ENCODE peak calls at places on chromosomes 1 and 21, in five cellular contexts. A is H9, F is mesenchymal stem cell, R is neuronal stem cell, N is H1. V is an unnamed sample. For H3K4me1, the result is how much of the 10 kb centered on the place peaks cover.

GRCh38 chr1:166951050-166951449 is 24.3 kb downstream of the ILDR2 start:
- DNase-seq in A (no peak), N (no peak), R (no peak), F (no peak), V (no peak)

GRCh38 chr1:18580087-18580486 is 50.6 kb upstream of the PAX7 start:
- DNase-seq in N (no peak), R (no peak), F (no peak), A (no peak), V (no peak)

GRCh38 chr1:21332691-21333449 is 42.6 kb upstream of the ECE1 start:
- DNase-seq in A (no peak), R (no peak), F (no peak), N (no peak), V (no peak)

GRCh38 chr1:35190784-35191183 is 2.2 kb downstream of the SFPQ start:
- DNase-seq in N (no peak), F (no peak), R (no peak), A (no peak), V (no peak)

GRCh38 chr1:212967767-212968166 is 17.4 kb downstream of the VASH2 start:
- DNase-seq in F (peak), R (no peak), A (peak), N (no peak), V (peak)

GRCh38 chr1:28910379-28911125 is 3.8 kb upstream of the EPB41 start:
- DNase-seq in N (no peak), R (no peak), F (no peak), A (no peak), V (no peak)

GRCh38 chr21:32367158-32367557 is 25.7 kb downstream of the URB1 start:
- DNase-seq in N (no peak), R (no peak), F (no peak), A (no peak), V (no peak)

GRCh38 chr1:39609618-39610331 is 29.7 kb downstream of the HEYL start:
- DNase-seq in R (peak), N (peak), A (peak), F (peak), V (no peak)

GRCh38 chr1:17561561-17561985 is 22.1 kb downstream of the ARHGEF10L start:
- DNase-seq in R (no peak), A (no peak), F (no peak), N (no peak), V (no peak)

GRCh38 chr1:91683598-91683951 is 182.9 kb downstream of the CDC7 start:
- DNase-seq in R (no peak), N (no peak), F (no peak), A (peak), V (no peak)

GRCh38 chr1:84644472-84644871 is 45.8 kb downstream of the SSX2IP start:
- DNase-seq in R (no peak), F (no peak), N (no peak), A (no peak), V (no peak)

GRCh38 chr1:178172939-178173338 is 79.0 kb downstream of the RASAL2 start:
- DNase-seq in R (no peak), A (no peak), F (peak), N (no peak), V (peak)

GRCh38 chr1:52032124-52032784 is 1.4 kb downstream of the KTI12 start:
- DNase-seq in A (no peak), R (no peak), N (no peak), F (no peak), V (no peak)

GRCh38 chr1:92833840-92834239 is 2.0 kb downstream of the RPL5 start:
- DNase-seq in A (no peak), N (no peak), F (no peak), R (no peak), V (no peak)

GRCh38 chr1:183562701-183563100 is 27.6 kb downstream of the NCF2 start:
- DNase-seq in R (no peak), F (no peak), A (no peak), N (no peak), V (no peak)

GRCh38 chr1:230170153-230170547 is 103.1 kb downstream of the GALNT2 start:
- DNase-seq in R (no peak), F (no peak), N (no peak), A (peak), V (no peak)

GRCh38 chr1:46718340-46718726 is 581 bp downstream of the EFCAB14 start:
- DNase-seq in A (no peak), R (no peak), N (no peak), F (peak), V (no peak)
- H3K4me1 ChIP-seq in A (under half), R (under half), N (under half), F (under half), V (under half)

GRCh38 chr1:70902211-70902610 is 145.4 kb downstream of the PTGER3 start:
- DNase-seq in A (no peak), R (no peak), N (no peak), F (no peak), V (no peak)
- H2BK12ac ChIP-seq in A (no peak), R (no peak), N (no peak), F (no peak), V (no peak)

DNA sequence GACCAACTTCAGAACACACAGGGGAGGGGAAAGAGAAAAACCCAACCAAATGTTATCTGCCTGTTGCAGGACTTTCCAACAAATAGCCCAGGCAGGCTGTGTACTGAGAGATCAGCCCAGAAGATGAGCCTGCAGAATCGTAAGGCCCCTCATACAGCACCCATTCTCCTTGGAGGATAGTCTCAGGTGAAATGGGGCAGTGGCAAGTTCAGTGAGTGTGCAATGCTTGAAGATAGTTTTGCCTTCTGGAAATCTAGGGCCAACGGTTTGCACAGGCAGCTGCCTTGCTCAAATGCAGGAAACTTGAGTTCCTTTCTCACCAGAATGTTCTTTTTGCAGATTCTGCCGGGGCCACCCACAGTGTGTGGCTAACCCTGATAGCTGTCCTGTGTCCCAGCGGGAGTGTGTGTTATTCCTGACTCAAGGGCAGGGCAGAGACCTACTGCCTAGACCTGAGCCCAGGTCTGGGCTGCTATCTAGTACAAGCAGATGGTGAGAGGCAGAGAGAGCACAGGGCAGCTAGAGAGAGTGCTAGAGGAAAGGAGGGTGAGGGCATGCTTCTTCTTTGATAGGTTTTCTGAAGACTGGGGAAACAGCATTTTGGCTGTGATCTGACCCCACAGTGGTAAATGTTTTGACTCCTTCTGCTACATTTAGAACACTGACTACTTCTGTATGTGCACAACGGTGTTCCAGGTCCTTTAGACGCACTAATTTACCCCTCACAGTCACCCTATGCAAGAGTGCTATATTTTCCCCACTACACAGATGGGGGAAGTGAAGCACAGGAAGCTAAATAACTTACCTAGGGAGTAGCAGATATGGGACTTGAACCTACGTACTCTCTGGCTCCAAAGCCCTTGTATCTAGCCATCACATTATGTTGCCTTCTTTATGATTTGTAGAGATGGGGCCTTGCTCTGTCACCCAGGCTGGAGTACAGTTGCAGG is 49.0 kb downstream of the GADD45A start:
- DNase-seq in A (no peak), R (no peak), N (peak), F (no peak), V (no peak)
- H3K4ac ChIP-seq in A (no peak), R (no peak), N (no peak), F (no peak), V (no peak)

GRCh38 chr1:30745834-30746208 is 11.8 kb downstream of the LAPTM5 start:
- DNase-seq in R (no peak), F (no peak), N (no peak), A (no peak), V (no peak)
- H3K4me1 ChIP-seq in R (under half), F (under half), N (under half), A (under half), V (under half)

DNA sequence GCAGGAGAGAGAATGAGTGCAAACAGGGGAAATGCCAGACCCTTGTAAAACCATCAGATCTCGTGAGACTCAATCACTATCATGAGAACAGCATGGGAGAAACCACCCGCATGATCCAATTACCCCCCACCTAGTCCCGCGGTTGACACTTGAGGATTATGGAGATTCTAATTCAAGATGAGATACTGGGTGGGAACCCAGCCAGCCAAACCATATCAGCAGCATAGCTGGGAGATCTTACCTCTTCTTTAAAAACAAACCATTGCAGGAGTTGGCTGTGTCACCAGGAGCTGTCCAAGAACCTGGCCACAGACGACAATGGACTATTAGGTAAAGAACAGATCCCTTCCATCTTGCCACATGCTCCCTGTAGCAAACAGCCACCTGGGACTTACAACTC is 422.7 kb downstream of the MATN1 start:
- DNase-seq in R (no peak), N (peak), F (no peak), A (no peak), V (no peak)
- H2BK12ac ChIP-seq in R (no peak), N (no peak), F (no peak), A (no peak), V (no peak)

GRCh38 chr21:43338951-43339350 is 88.0 kb downstream of the SIK1 start:
- DNase-seq in A (no peak), R (no peak), N (no peak), F (no peak), V (no peak)
- H3K4ac ChIP-seq in A (no peak), R (no peak), N (no peak), F (no peak), V (no peak)

GRCh38 chr1:202858789-202859414 is 30.0 kb downstream of the RABIF start:
- DNase-seq in N (no peak), F (no peak), R (no peak), A (no peak), V (no peak)
- H3K4me1 ChIP-seq in N (under half), F (under half), R (under half), A (under half), V (under half)

GRCh38 chr1:175320804-175321203 is 128.2 kb upstream of the KIAA0040 start:
- DNase-seq in R (no peak), F (no peak), N (no peak), A (no peak), V (no peak)
- H2BK12ac ChIP-seq in R (no peak), F (no peak), N (no peak), A (no peak), V (no peak)

DNA sequence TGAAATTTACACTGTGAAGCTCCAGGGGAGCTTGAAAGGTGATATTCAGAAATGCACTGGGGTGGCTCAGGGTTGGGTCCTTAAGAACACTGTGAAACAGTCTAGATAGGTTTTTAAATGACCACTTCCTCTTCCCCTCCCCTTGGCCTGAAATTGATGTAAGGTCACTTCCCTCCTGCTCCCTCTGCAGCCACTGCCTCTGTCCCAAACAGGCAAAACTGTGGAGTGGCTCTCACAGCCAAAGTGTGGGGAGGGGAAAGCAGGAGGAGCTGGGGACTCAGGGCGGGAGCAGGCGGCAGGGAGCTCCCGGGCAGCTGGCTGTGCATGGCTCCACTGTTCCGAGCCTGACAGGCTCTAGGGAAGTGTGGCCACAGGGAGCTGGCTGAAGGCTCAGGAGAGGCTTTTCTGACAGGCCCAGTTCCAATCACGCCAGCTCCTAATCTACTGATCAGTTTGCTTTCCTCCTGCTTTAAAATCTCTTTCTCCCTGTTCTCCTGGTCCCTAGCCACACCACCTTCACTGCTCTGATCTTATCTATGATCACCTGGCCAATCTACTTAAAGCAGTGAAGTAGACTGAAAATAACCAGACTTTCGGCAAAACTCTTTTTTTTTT is 5.1 kb upstream of the CSRP1 start:
- DNase-seq in N (no peak), A (peak), F (peak), R (no peak), V (peak)
- H3K4ac ChIP-seq in N (no peak), A (no peak), F (no peak), R (no peak), V (peak)